ENCODE peak calls at places on chromosome 11, in four cellular contexts. One of them, this sample, is unnamed.

GRCh38 chr11:3231851-3232744 is at the start of gene MRGPRE:
- DNase-seq in RCC 7860: no peak
- DNase-seq in effector CD4-positive, alpha-beta T cell: no peak
- DNase-seq in CD4-positive, alpha-beta memory T cell: no peak
- DNase-seq in this sample: no peak

GRCh38 chr11:115528217-115528616 is 24.0 kb upstream of the CADM1 start:
- DNase-seq in RCC 7860: no peak
- DNase-seq in effector CD4-positive, alpha-beta T cell: no peak
- DNase-seq in CD4-positive, alpha-beta memory T cell: no peak
- DNase-seq in this sample: no peak

GRCh38 chr11:65945941-65946558 is 770 bp downstream of the TSGA10IP start:
- DNase-seq in RCC 7860: no peak
- DNase-seq in effector CD4-positive, alpha-beta T cell: no peak
- DNase-seq in CD4-positive, alpha-beta memory T cell: no peak
- DNase-seq in this sample: no peak

GRCh38 chr11:97548280-97548679 is 1158.5 kb downstream of the JRKL start:
- DNase-seq in RCC 7860: no peak
- DNase-seq in effector CD4-positive, alpha-beta T cell: no peak
- DNase-seq in CD4-positive, alpha-beta memory T cell: no peak
- DNase-seq in this sample: no peak

GRCh38 chr11:66015094-66015881 is 3.5 kb downstream of the CST6 start:
- DNase-seq in RCC 7860: peak
- DNase-seq in effector CD4-positive, alpha-beta T cell: no peak
- DNase-seq in CD4-positive, alpha-beta memory T cell: no peak
- DNase-seq in this sample: peak

GRCh38 chr11:10908215-10908990 is 50.5 kb upstream of the ZBED5 start:
- DNase-seq in RCC 7860: peak
- DNase-seq in effector CD4-positive, alpha-beta T cell: no peak
- DNase-seq in CD4-positive, alpha-beta memory T cell: no peak
- DNase-seq in this sample: peak

GRCh38 chr11:13486926-13487660 is 8.7 kb downstream of the PTH start:
- DNase-seq in RCC 7860: no peak
- DNase-seq in effector CD4-positive, alpha-beta T cell: peak
- DNase-seq in CD4-positive, alpha-beta memory T cell: peak
- DNase-seq in this sample: no peak

GRCh38 chr11:65496304-65497140 is 2.3 kb upstream of the MALAT1 start:
- DNase-seq in RCC 7860: no peak
- DNase-seq in effector CD4-positive, alpha-beta T cell: no peak
- DNase-seq in CD4-positive, alpha-beta memory T cell: no peak
- DNase-seq in this sample: peak

GRCh38 chr11:62456630-62457029 is 37.8 kb downstream of the SCGB1A1 start:
- DNase-seq in RCC 7860: no peak
- DNase-seq in effector CD4-positive, alpha-beta T cell: no peak
- DNase-seq in CD4-positive, alpha-beta memory T cell: no peak
- DNase-seq in this sample: no peak

GRCh38 chr11:128522943-128523518 is 64.3 kb downstream of the ETS1 start:
- DNase-seq in RCC 7860: no peak
- DNase-seq in effector CD4-positive, alpha-beta T cell: peak
- DNase-seq in CD4-positive, alpha-beta memory T cell: peak
- DNase-seq in this sample: no peak